ENCODE peak calls at places on chromosomes 12 and 14, in nine cellular contexts. One of them, this sample, is unnamed. For H3K36me3, the result is how much of the 10 kb centered on the place peaks cover.

GRCh38 chr14:60317609-60318008 is 68.6 kb downstream of the PPM1A start:
- DNase-seq in endothelial cell of umbilical vein: peak
- DNase-seq in aorta: no peak
- DNase-seq in NT2/D1: no peak
- DNase-seq in colonic mucosa: no peak
- DNase-seq in mammary epithelial cell: no peak
- DNase-seq in neuronal stem cell: no peak
- DNase-seq in MM.1S: no peak
- DNase-seq in left ventricle myocardium inferior: no peak
- DNase-seq in this sample: no peak

GRCh38 chr12:107393043-107393725 is 292.4 kb upstream of the PWP1 start:
- DNase-seq in MM.1S: no peak
- DNase-seq in colonic mucosa: no peak
- DNase-seq in left ventricle myocardium inferior: no peak
- DNase-seq in aorta: no peak
- DNase-seq in endothelial cell of umbilical vein: peak
- DNase-seq in mammary epithelial cell: no peak
- DNase-seq in NT2/D1: no peak
- DNase-seq in neuronal stem cell: no peak
- DNase-seq in this sample: no peak

GRCh38 chr14:102126807-102127455 is 12.8 kb upstream of the WDR20 start:
- DNase-seq in aorta: no peak
- DNase-seq in mammary epithelial cell: no peak
- DNase-seq in left ventricle myocardium inferior: no peak
- DNase-seq in neuronal stem cell: no peak
- DNase-seq in colonic mucosa: no peak
- DNase-seq in NT2/D1: no peak
- DNase-seq in MM.1S: no peak
- DNase-seq in endothelial cell of umbilical vein: no peak
- DNase-seq in this sample: no peak

GRCh38 chr12:3962661-3963483 is 89.7 kb upstream of the PARP11 start:
- DNase-seq in colonic mucosa: no peak
- DNase-seq in aorta: no peak
- DNase-seq in left ventricle myocardium inferior: no peak
- DNase-seq in MM.1S: no peak
- DNase-seq in endothelial cell of umbilical vein: no peak
- DNase-seq in NT2/D1: no peak
- DNase-seq in mammary epithelial cell: no peak
- DNase-seq in neuronal stem cell: no peak
- DNase-seq in this sample: peak

GRCh38 chr12:30754750-30755394 is at the start of gene CAPRIN2:
- DNase-seq in neuronal stem cell: peak
- DNase-seq in MM.1S: peak
- DNase-seq in colonic mucosa: peak
- DNase-seq in aorta: peak
- DNase-seq in NT2/D1: peak
- DNase-seq in endothelial cell of umbilical vein: peak
- DNase-seq in mammary epithelial cell: peak
- DNase-seq in left ventricle myocardium inferior: peak
- DNase-seq in this sample: peak

GRCh38 chr14:74875941-74876913 is at the start of gene PROX2:
- DNase-seq in NT2/D1: no peak
- DNase-seq in left ventricle myocardium inferior: no peak
- DNase-seq in aorta: no peak
- DNase-seq in endothelial cell of umbilical vein: peak
- DNase-seq in MM.1S: no peak
- DNase-seq in mammary epithelial cell: no peak
- DNase-seq in neuronal stem cell: no peak
- DNase-seq in colonic mucosa: no peak
- DNase-seq in this sample: no peak

GRCh38 chr14:104724981-104725771 is 1.1 kb downstream of the ADSS1 start:
- DNase-seq in endothelial cell of umbilical vein: no peak
- DNase-seq in neuronal stem cell: no peak
- DNase-seq in mammary epithelial cell: no peak
- DNase-seq in MM.1S: no peak
- DNase-seq in left ventricle myocardium inferior: peak
- DNase-seq in NT2/D1: no peak
- DNase-seq in colonic mucosa: no peak
- DNase-seq in aorta: no peak
- DNase-seq in this sample: no peak

GRCh38 chr14:22713631-22713950 is 52.9 kb upstream of the OXA1L start:
- DNase-seq in aorta: no peak
- DNase-seq in MM.1S: no peak
- DNase-seq in mammary epithelial cell: no peak
- DNase-seq in endothelial cell of umbilical vein: no peak
- DNase-seq in neuronal stem cell: no peak
- DNase-seq in left ventricle myocardium inferior: no peak
- DNase-seq in colonic mucosa: no peak
- DNase-seq in NT2/D1: no peak
- DNase-seq in this sample: no peak

GRCh38 chr14:69650948-69651369 is 39.6 kb downstream of the SUSD6 start:
- DNase-seq in endothelial cell of umbilical vein: peak
- DNase-seq in NT2/D1: no peak
- DNase-seq in mammary epithelial cell: peak
- DNase-seq in left ventricle myocardium inferior: no peak
- DNase-seq in MM.1S: no peak
- DNase-seq in aorta: no peak
- DNase-seq in colonic mucosa: no peak
- DNase-seq in neuronal stem cell: no peak
- DNase-seq in this sample: peak

GRCh38 chr14:38405851-38406630 is 150.1 kb upstream of the CLEC14A start:
- DNase-seq in left ventricle myocardium inferior: no peak
- DNase-seq in neuronal stem cell: peak
- DNase-seq in colonic mucosa: no peak
- DNase-seq in MM.1S: no peak
- DNase-seq in mammary epithelial cell: no peak
- DNase-seq in endothelial cell of umbilical vein: peak
- DNase-seq in aorta: no peak
- DNase-seq in NT2/D1: no peak
- DNase-seq in this sample: no peak

GRCh38 chr12:68368332-68368731 is 36.2 kb upstream of the MDM1 start:
- DNase-seq in neuronal stem cell: no peak
- DNase-seq in colonic mucosa: no peak
- DNase-seq in left ventricle myocardium inferior: no peak
- DNase-seq in mammary epithelial cell: no peak
- DNase-seq in aorta: no peak
- DNase-seq in endothelial cell of umbilical vein: no peak
- DNase-seq in MM.1S: no peak
- DNase-seq in NT2/D1: no peak
- DNase-seq in this sample: no peak

DNA sequence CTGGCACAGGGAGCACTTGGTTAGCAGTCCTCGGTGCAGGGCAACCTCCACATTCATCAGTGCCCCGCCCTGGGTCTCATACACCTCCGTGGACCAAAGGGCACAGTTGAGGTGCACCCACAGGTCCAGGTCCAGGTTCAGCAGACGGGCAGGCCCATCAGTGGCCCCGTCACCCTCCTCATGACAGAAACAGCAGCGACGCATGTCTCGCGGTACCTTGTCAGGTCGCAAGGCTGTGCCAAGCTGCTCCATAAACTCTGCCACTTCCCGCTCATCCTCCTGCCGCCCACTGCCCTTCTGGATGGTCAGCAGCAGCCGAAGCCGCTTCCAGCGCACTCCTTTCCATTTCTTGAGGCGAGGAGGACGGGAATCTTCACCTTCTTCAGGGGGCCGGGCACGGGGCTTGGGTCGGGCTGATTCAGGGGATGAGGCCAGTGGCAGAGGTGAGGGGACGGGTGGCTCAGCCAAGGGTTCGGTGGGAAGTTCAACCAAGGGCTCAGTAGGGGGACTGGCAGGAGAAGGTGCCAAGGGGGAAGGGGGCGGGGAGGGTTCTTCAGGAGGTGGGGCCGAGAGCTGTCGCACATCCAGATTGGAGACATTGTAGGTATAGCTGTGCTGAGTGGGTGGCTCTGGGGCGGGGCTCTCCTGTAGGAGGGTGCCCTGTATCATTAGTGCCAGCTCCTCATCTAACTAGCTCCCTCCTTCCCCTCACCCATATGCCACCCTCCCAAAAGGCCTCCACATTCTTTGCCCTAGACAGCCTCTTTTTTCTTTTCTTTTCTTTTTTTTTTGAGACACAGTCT is 8.3 kb upstream of the PRKAG1 start:
- DNase-seq in NT2/D1: no peak
- DNase-seq in colonic mucosa: no peak
- DNase-seq in endothelial cell of umbilical vein: no peak
- DNase-seq in neuronal stem cell: no peak
- DNase-seq in left ventricle myocardium inferior: no peak
- DNase-seq in mammary epithelial cell: no peak
- DNase-seq in MM.1S: no peak
- DNase-seq in aorta: no peak
- DNase-seq in this sample: no peak
- H3K36me3 ChIP-seq in NT2/D1: half or more
- H3K36me3 ChIP-seq in colonic mucosa: under half
- H3K36me3 ChIP-seq in endothelial cell of umbilical vein: under half
- H3K36me3 ChIP-seq in neuronal stem cell: half or more
- H3K36me3 ChIP-seq in left ventricle myocardium inferior: half or more
- H3K36me3 ChIP-seq in mammary epithelial cell: under half
- H3K36me3 ChIP-seq in MM.1S: under half
- H3K36me3 ChIP-seq in aorta: under half
- H3K36me3 ChIP-seq in this sample: under half

GRCh38 chr14:100359111-100359510 is 36.0 kb downstream of the SLC25A47 start:
- DNase-seq in endothelial cell of umbilical vein: no peak
- DNase-seq in aorta: no peak
- DNase-seq in NT2/D1: no peak
- DNase-seq in colonic mucosa: no peak
- DNase-seq in MM.1S: no peak
- DNase-seq in left ventricle myocardium inferior: no peak
- DNase-seq in neuronal stem cell: no peak
- DNase-seq in mammary epithelial cell: no peak
- DNase-seq in this sample: no peak
- H3K36me3 ChIP-seq in endothelial cell of umbilical vein: under half
- H3K36me3 ChIP-seq in aorta: under half
- H3K36me3 ChIP-seq in NT2/D1: under half
- H3K36me3 ChIP-seq in colonic mucosa: under half
- H3K36me3 ChIP-seq in MM.1S: under half
- H3K36me3 ChIP-seq in left ventricle myocardium inferior: half or more
- H3K36me3 ChIP-seq in neuronal stem cell: under half
- H3K36me3 ChIP-seq in mammary epithelial cell: under half
- H3K36me3 ChIP-seq in this sample: under half

DNA sequence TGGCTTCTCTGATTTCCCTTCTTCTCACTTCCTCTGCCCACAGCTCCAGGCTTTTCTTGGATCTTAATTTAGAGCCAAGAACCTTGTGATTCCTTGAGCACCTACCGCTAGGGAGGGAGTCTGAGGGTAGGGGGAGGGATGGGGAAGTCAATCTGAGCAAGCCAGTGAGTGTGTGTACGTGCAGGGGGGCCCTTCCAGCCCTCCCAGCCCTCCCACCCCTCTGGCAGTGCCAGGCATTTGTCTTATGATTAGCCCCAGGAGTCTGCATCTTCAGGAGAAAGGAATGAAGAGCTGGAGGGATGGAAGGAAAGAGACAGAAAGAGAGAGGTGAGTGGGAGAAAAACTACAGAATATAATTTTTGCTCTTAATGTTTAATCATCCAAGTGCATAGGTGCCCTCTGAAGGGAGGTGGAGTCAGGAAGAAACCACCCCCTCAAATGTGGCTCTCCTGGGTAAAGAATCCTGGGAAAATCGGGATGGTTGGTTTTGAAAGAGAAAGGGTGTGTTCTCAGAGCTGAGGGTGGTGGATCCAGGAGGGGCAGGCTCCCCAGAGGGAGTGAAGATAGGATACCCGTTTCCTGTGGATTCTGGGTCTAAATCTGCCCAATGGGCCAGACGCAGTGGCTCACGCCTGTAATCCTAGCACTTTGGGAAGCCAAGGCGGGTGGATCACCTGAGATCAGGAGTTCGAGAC is 2.1 kb downstream of the PIANP start:
- DNase-seq in mammary epithelial cell: no peak
- DNase-seq in left ventricle myocardium inferior: no peak
- DNase-seq in aorta: peak
- DNase-seq in neuronal stem cell: no peak
- DNase-seq in NT2/D1: no peak
- DNase-seq in endothelial cell of umbilical vein: no peak
- DNase-seq in colonic mucosa: no peak
- DNase-seq in MM.1S: no peak
- DNase-seq in this sample: no peak
- H3K36me3 ChIP-seq in mammary epithelial cell: under half
- H3K36me3 ChIP-seq in left ventricle myocardium inferior: under half
- H3K36me3 ChIP-seq in aorta: under half
- H3K36me3 ChIP-seq in neuronal stem cell: under half
- H3K36me3 ChIP-seq in NT2/D1: under half
- H3K36me3 ChIP-seq in endothelial cell of umbilical vein: under half
- H3K36me3 ChIP-seq in colonic mucosa: under half
- H3K36me3 ChIP-seq in MM.1S: under half
- H3K36me3 ChIP-seq in this sample: under half

DNA sequence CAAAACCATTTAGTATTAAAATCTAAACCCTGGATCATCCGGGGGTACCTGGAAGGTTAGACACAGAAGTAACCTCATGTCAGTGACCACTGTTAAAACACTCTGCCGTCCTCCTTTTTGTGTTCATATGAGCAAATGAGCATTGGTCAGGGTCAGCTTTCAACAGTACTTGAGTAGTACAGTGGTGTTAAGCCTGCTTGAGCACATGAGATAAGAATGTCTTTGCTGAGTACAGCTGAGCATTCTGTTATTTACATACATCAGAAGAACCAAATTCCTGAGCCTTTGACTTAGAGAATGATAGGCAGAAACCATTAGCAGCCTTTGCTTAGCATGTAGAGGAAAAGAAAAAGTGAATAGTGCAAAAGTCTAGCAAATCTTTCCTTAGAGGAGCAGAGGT is 38.6 kb upstream of the LRTM2 start:
- DNase-seq in NT2/D1: no peak
- DNase-seq in aorta: no peak
- DNase-seq in left ventricle myocardium inferior: no peak
- DNase-seq in MM.1S: no peak
- DNase-seq in endothelial cell of umbilical vein: no peak
- DNase-seq in mammary epithelial cell: no peak
- DNase-seq in neuronal stem cell: no peak
- DNase-seq in colonic mucosa: no peak
- DNase-seq in this sample: peak
- H3K36me3 ChIP-seq in NT2/D1: half or more
- H3K36me3 ChIP-seq in aorta: under half
- H3K36me3 ChIP-seq in left ventricle myocardium inferior: under half
- H3K36me3 ChIP-seq in MM.1S: under half
- H3K36me3 ChIP-seq in endothelial cell of umbilical vein: under half
- H3K36me3 ChIP-seq in mammary epithelial cell: under half
- H3K36me3 ChIP-seq in neuronal stem cell: under half
- H3K36me3 ChIP-seq in colonic mucosa: under half
- H3K36me3 ChIP-seq in this sample: under half

GRCh38 chr12:46200551-46200950 is 68.3 kb downstream of the SLC38A1 start:
- DNase-seq in NT2/D1: no peak
- DNase-seq in mammary epithelial cell: no peak
- DNase-seq in left ventricle myocardium inferior: no peak
- DNase-seq in aorta: no peak
- DNase-seq in colonic mucosa: no peak
- DNase-seq in neuronal stem cell: no peak
- DNase-seq in endothelial cell of umbilical vein: no peak
- DNase-seq in MM.1S: peak
- DNase-seq in this sample: no peak

GRCh38 chr12:46201284-46201789 is 67.5 kb downstream of the SLC38A1 start:
- DNase-seq in left ventricle myocardium inferior: no peak
- DNase-seq in NT2/D1: no peak
- DNase-seq in aorta: no peak
- DNase-seq in mammary epithelial cell: no peak
- DNase-seq in neuronal stem cell: no peak
- DNase-seq in colonic mucosa: no peak
- DNase-seq in endothelial cell of umbilical vein: no peak
- DNase-seq in MM.1S: no peak
- DNase-seq in this sample: no peak

GRCh38 chr12:46198913-46199312 is 69.9 kb downstream of the SLC38A1 start:
- DNase-seq in MM.1S: no peak
- DNase-seq in mammary epithelial cell: no peak
- DNase-seq in colonic mucosa: no peak
- DNase-seq in aorta: no peak
- DNase-seq in NT2/D1: no peak
- DNase-seq in endothelial cell of umbilical vein: no peak
- DNase-seq in neuronal stem cell: no peak
- DNase-seq in left ventricle myocardium inferior: no peak
- DNase-seq in this sample: no peak

GRCh38 chr12:46197876-46198275 is 71.0 kb downstream of the SLC38A1 start:
- DNase-seq in aorta: no peak
- DNase-seq in neuronal stem cell: no peak
- DNase-seq in colonic mucosa: no peak
- DNase-seq in MM.1S: no peak
- DNase-seq in left ventricle myocardium inferior: no peak
- DNase-seq in endothelial cell of umbilical vein: no peak
- DNase-seq in NT2/D1: no peak
- DNase-seq in mammary epithelial cell: no peak
- DNase-seq in this sample: no peak
- H3K36me3 ChIP-seq in aorta: under half
- H3K36me3 ChIP-seq in neuronal stem cell: half or more
- H3K36me3 ChIP-seq in colonic mucosa: under half
- H3K36me3 ChIP-seq in MM.1S: under half
- H3K36me3 ChIP-seq in left ventricle myocardium inferior: under half
- H3K36me3 ChIP-seq in endothelial cell of umbilical vein: under half
- H3K36me3 ChIP-seq in NT2/D1: half or more
- H3K36me3 ChIP-seq in mammary epithelial cell: half or more
- H3K36me3 ChIP-seq in this sample: under half

This sample was measured in Caco-2.